ENCODE peak calls at places on chromosomes 12 and 14, in four cellular contexts. One of them, this sample, is unnamed.

GRCh38 chr12:113268621-113269020 is 47.4 kb downstream of the TPCN1 start:
- DNase-seq in ureter: no peak
- DNase-seq in hepatocyte: no peak
- DNase-seq in fibroblast of the aortic adventitia: no peak
- DNase-seq in this sample: no peak

GRCh38 chr14:69501362-69501964 is 16.9 kb downstream of the PLEKHD1 start:
- DNase-seq in fibroblast of the aortic adventitia: peak; percentile 42
- DNase-seq in ureter: no peak
- DNase-seq in hepatocyte: peak; percentile 50
- DNase-seq in this sample: no peak

GRCh38 chr14:77241955-77242354 is 29.1 kb downstream of the NGB start:
- DNase-seq in fibroblast of the aortic adventitia: no peak
- DNase-seq in ureter: no peak
- DNase-seq in hepatocyte: no peak
- DNase-seq in this sample: no peak

GRCh38 chr12:51626629-51627028 is 35.6 kb downstream of the SCN8A start:
- DNase-seq in hepatocyte: no peak
- DNase-seq in ureter: no peak
- DNase-seq in fibroblast of the aortic adventitia: no peak
- DNase-seq in this sample: no peak

GRCh38 chr12:132506730-132507538 is 17.0 kb downstream of the FBRSL1 start:
- DNase-seq in hepatocyte: peak; percentile 68
- DNase-seq in fibroblast of the aortic adventitia: peak; percentile 69
- DNase-seq in ureter: peak; percentile 76
- DNase-seq in this sample: peak; percentile 94

GRCh38 chr14:75242546-75243273 is 35.9 kb upstream of the FOS start:
- DNase-seq in ureter: no peak
- DNase-seq in hepatocyte: peak; percentile 75
- DNase-seq in fibroblast of the aortic adventitia: peak; percentile 93
- DNase-seq in this sample: no peak

GRCh38 chr12:128178971-128179370 is 88.0 kb upstream of the TMEM132C start:
- DNase-seq in fibroblast of the aortic adventitia: no peak
- DNase-seq in ureter: no peak
- DNase-seq in hepatocyte: peak; percentile 20
- DNase-seq in this sample: no peak

GRCh38 chr12:128969480-128970055 is 116.3 kb downstream of the GLT1D1 start:
- DNase-seq in fibroblast of the aortic adventitia: no peak
- DNase-seq in hepatocyte: peak; percentile 74
- DNase-seq in ureter: no peak
- DNase-seq in this sample: no peak

GRCh38 chr12:18206198-18206597 is 55.1 kb upstream of the PIK3C2G start:
- DNase-seq in hepatocyte: no peak
- DNase-seq in ureter: no peak
- DNase-seq in fibroblast of the aortic adventitia: no peak
- DNase-seq in this sample: no peak

GRCh38 chr12:127115468-127116035 is 1151.4 kb upstream of the TMEM132C start:
- DNase-seq in fibroblast of the aortic adventitia: no peak
- DNase-seq in hepatocyte: no peak
- DNase-seq in ureter: no peak
- DNase-seq in this sample: no peak

GRCh38 chr12:6914246-6914947 is at the start of gene ENO2:
- DNase-seq in ureter: peak; percentile 84
- DNase-seq in fibroblast of the aortic adventitia: peak; percentile 51
- DNase-seq in hepatocyte: peak; percentile 86
- DNase-seq in this sample: no peak

GRCh38 chr12:91183565-91183964 is 948 bp upstream of the DCN start:
- DNase-seq in ureter: no peak
- DNase-seq in hepatocyte: no peak
- DNase-seq in fibroblast of the aortic adventitia: no peak
- DNase-seq in this sample: no peak

GRCh38 chr12:128920468-128920867 is 67.2 kb downstream of the GLT1D1 start:
- DNase-seq in hepatocyte: peak; percentile 54
- DNase-seq in ureter: no peak
- DNase-seq in fibroblast of the aortic adventitia: peak; percentile 15
- DNase-seq in this sample: no peak

GRCh38 chr12:117318591-117318990 is 42.8 kb downstream of the NOS1 start:
- DNase-seq in fibroblast of the aortic adventitia: no peak
- DNase-seq in ureter: no peak
- DNase-seq in hepatocyte: no peak
- DNase-seq in this sample: no peak

GRCh38 chr12:26122681-26123481 is 2.0 kb downstream of the BHLHE41 start:
- DNase-seq in hepatocyte: peak; percentile 62
- DNase-seq in ureter: peak; percentile 81
- DNase-seq in fibroblast of the aortic adventitia: peak; percentile 90
- DNase-seq in this sample: peak; percentile 95

GRCh38 chr12:124916370-124917134 is 2.1 kb upstream of the UBC start:
- DNase-seq in hepatocyte: peak; percentile 88
- DNase-seq in fibroblast of the aortic adventitia: peak; percentile 96
- DNase-seq in ureter: peak; percentile 85
- DNase-seq in this sample: no peak

GRCh38 chr14:68662395-68662794 is 130.5 kb downstream of the ZFP36L1 start:
- DNase-seq in hepatocyte: no peak
- DNase-seq in ureter: no peak
- DNase-seq in fibroblast of the aortic adventitia: no peak
- DNase-seq in this sample: no peak

GRCh38 chr12:24664151-24664550 is 284.8 kb downstream of the BCAT1 start:
- DNase-seq in ureter: no peak
- DNase-seq in hepatocyte: no peak
- DNase-seq in fibroblast of the aortic adventitia: no peak
- DNase-seq in this sample: no peak

GRCh38 chr12:132827763-132828703 is 636 bp downstream of the GOLGA3 start:
- DNase-seq in ureter: peak; percentile 59
- DNase-seq in hepatocyte: peak; percentile 49
- DNase-seq in fibroblast of the aortic adventitia: peak; percentile 83
- DNase-seq in this sample: no peak

GRCh38 chr12:11761869-11762567 is 112.5 kb downstream of the ETV6 start:
- DNase-seq in hepatocyte: no peak
- DNase-seq in ureter: no peak
- DNase-seq in fibroblast of the aortic adventitia: no peak
- DNase-seq in this sample: no peak

GRCh38 chr12:6038160-6038559 is 86.3 kb downstream of the VWF start:
- DNase-seq in fibroblast of the aortic adventitia: peak; percentile 70
- DNase-seq in hepatocyte: peak; percentile 85
- DNase-seq in ureter: no peak
- DNase-seq in this sample: no peak

GRCh38 chr12:92539966-92540791 is 162.6 kb upstream of the PLEKHG7 start:
- DNase-seq in ureter: no peak
- DNase-seq in hepatocyte: no peak
- DNase-seq in fibroblast of the aortic adventitia: no peak
- DNase-seq in this sample: no peak

This sample was measured in esophagus muscularis mucosa.